ENCODE peak calls at places on chromosome 9, in seven cellular contexts. U, F, A, Y, X, Z and E are unnamed samples.

GRCh38 chr9:37976714-37977477 is 73.0 kb upstream of the SLC25A51 start:
- DNase-seq in U (no peak), F (no peak), A (peak), Y (peak), X (no peak), Z (no peak), E (no peak)

GRCh38 chr9:137035937-137036336 is 4.0 kb upstream of the FUT7 start:
- DNase-seq in U (no peak), F (no peak), A (no peak), Y (no peak), X (no peak), Z (no peak), E (no peak)

GRCh38 chr9:2916382-2916985 is 72.6 kb upstream of the PUM3 start:
- DNase-seq in U (no peak), F (no peak), A (no peak), Y (no peak), X (no peak), Z (no peak), E (no peak)

GRCh38 chr9:82554381-82554780 is 508.6 kb downstream of the RASEF start:
- DNase-seq in U (no peak), F (no peak), A (no peak), Y (no peak), X (no peak), Z (no peak), E (no peak)

GRCh38 chr9:72554221-72554641 is 32.8 kb downstream of the TMC1 start:
- DNase-seq in U (no peak), F (no peak), A (peak), Y (peak), X (no peak), Z (no peak), E (no peak)

GRCh38 chr9:112377087-112377486 is 2.8 kb upstream of the HSDL2 start:
- DNase-seq in U (no peak), F (no peak), A (no peak), Y (no peak), X (peak), Z (no peak), E (no peak)

GRCh38 chr9:89601856-89602562 is 2.8 kb upstream of the GADD45G start:
- DNase-seq in U (no peak), F (no peak), A (no peak), Y (no peak), X (no peak), Z (no peak), E (no peak)

GRCh38 chr9:79682076-79682736 is 110.4 kb downstream of the TLE4 start:
- DNase-seq in U (peak), F (no peak), A (peak), Y (no peak), X (no peak), Z (no peak), E (no peak)

GRCh38 chr9:3473402-3473801 is 52.4 kb downstream of the RFX3 start:
- DNase-seq in U (no peak), F (no peak), A (no peak), Y (no peak), X (no peak), Z (no peak), E (no peak)

GRCh38 chr9:120755827-120756434 is 37.3 kb downstream of the FBXW2 start:
- DNase-seq in U (peak), F (peak), A (peak), Y (peak), X (no peak), Z (no peak), E (peak)

GRCh38 chr9:78026416-78026815 is 5.2 kb downstream of the GNAQ start:
- DNase-seq in U (no peak), F (no peak), A (no peak), Y (peak), X (no peak), Z (no peak), E (no peak)

GRCh38 chr9:98780059-98780749 is 16.2 kb downstream of the ANKS6 start:
- DNase-seq in U (no peak), F (no peak), A (no peak), Y (no peak), X (peak), Z (no peak), E (no peak)

GRCh38 chr9:131875828-131876485 is 136.1 kb upstream of the RAPGEF1 start:
- DNase-seq in U (no peak), F (no peak), A (peak), Y (peak), X (no peak), Z (no peak), E (peak)

GRCh38 chr9:109346904-109347303 is 26.0 kb upstream of the EPB41L4B start:
- DNase-seq in U (no peak), F (no peak), A (no peak), Y (no peak), X (no peak), Z (no peak), E (no peak)

GRCh38 chr9:86918556-86918955 is 28.8 kb downstream of the GAS1 start:
- DNase-seq in U (no peak), F (no peak), A (no peak), Y (no peak), X (no peak), Z (no peak), E (no peak)

GRCh38 chr9:36835271-36835996 is 198.6 kb downstream of the PAX5 start:
- DNase-seq in U (no peak), F (no peak), A (no peak), Y (no peak), X (no peak), Z (no peak), E (no peak)

GRCh38 chr9:107127608-107128007 is 155.5 kb upstream of the RAD23B start:
- DNase-seq in U (no peak), F (no peak), A (no peak), Y (peak), X (no peak), Z (no peak), E (no peak)

GRCh38 chr9:104279535-104280215 is 185.6 kb downstream of the SMC2 start:
- DNase-seq in U (no peak), F (no peak), A (no peak), Y (peak), X (no peak), Z (no peak), E (no peak)

GRCh38 chr9:108885643-108886348 is 23.7 kb downstream of the ACTL7A start:
- DNase-seq in U (no peak), F (no peak), A (peak), Y (peak), X (no peak), Z (no peak), E (no peak)

GRCh38 chr9:27094640-27095039 is 14.4 kb upstream of the TEK start:
- DNase-seq in U (no peak), F (no peak), A (peak), Y (peak), X (no peak), Z (no peak), E (no peak)

GRCh38 chr9:357560-357959 is 142.9 kb downstream of the DOCK8 start:
- DNase-seq in U (no peak), F (no peak), A (no peak), Y (no peak), X (no peak), Z (no peak), E (no peak)

GRCh38 chr9:24118170-24118569 is 292.1 kb upstream of the ELAVL2 start:
- DNase-seq in U (no peak), F (no peak), A (no peak), Y (no peak), X (no peak), Z (no peak), E (no peak)

GRCh38 chr9:92147854-92148184 is 32.6 kb upstream of the SPTLC1 start:
- DNase-seq in U (no peak), F (no peak), A (no peak), Y (peak), X (no peak), Z (no peak), E (no peak)

GRCh38 chr9:105309531-105309931 is 65.1 kb downstream of the SLC44A1 start:
- DNase-seq in U (no peak), F (no peak), A (no peak), Y (no peak), X (no peak), Z (no peak), E (no peak)

GRCh38 chr9:101393135-101393534 is 5.3 kb downstream of the MRPL50 start:
- DNase-seq in U (no peak), F (no peak), A (no peak), Y (no peak), X (no peak), Z (no peak), E (no peak)

GRCh38 chr9:101383361-101383760 is 1.4 kb downstream of the BAAT start:
- DNase-seq in U (no peak), F (no peak), A (no peak), Y (no peak), X (no peak), Z (no peak), E (no peak)

GRCh38 chr9:101388507-101388993 is 3.7 kb upstream of the BAAT start:
- DNase-seq in U (no peak), F (no peak), A (no peak), Y (peak), X (no peak), Z (no peak), E (no peak)

DNA sequence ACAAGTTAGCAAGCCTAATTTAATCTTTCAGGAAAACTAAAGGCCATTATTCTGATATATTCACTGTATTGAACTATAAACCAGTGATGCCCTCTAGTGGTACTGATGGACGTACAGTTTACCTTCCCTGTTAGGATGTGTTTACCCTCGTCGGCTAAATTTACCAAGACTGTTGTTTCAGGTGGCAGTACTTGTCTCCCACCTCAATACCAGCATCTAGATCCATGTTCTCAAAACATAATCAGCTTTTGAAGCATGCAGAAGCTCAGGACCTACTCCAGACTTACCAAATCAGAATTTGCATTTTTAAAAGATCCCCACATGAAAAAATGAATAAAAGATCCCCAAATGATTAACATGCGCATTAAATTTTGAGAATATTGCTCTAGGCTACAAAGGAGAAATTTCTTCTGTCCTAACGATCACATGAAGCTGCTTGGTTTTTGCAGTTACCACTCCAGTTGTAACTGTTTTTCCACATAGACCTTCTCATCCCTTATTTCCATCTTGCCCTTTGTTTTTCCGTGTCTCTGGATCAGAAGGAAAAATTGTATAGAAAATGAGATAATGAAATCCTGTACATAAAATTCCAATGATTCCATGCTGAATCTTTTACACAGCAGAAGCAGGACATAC is 3.2 kb upstream of the BAAT start:
- DNase-seq in U (no peak), F (no peak), A (peak), Y (peak), X (no peak), Z (no peak), E (no peak)
- TF ChIP-seq CTCF in U (peak), F (peak), A (peak), Y (peak), X (peak), Z (peak), E (peak)

GRCh38 chr9:134067904-134068741 is at the start of gene BRD3:
- DNase-seq in U (peak), F (peak), A (peak), Y (peak), X (peak), Z (peak), E (peak)
- TF ChIP-seq CTCF in U (no peak), F (no peak), A (no peak), Y (no peak), X (peak), Z (no peak), E (no peak)

GRCh38 chr9:130328349-130328801 is 62.8 kb downstream of the HMCN2 start:
- DNase-seq in U (no peak), F (no peak), A (peak), Y (peak), X (no peak), Z (peak), E (no peak)

GRCh38 chr9:130325921-130326320 is 60.4 kb downstream of the HMCN2 start:
- DNase-seq in U (no peak), F (no peak), A (no peak), Y (no peak), X (no peak), Z (no peak), E (no peak)

GRCh38 chr9:130329061-130329460 is 63.5 kb downstream of the HMCN2 start:
- DNase-seq in U (no peak), F (no peak), A (no peak), Y (no peak), X (no peak), Z (no peak), E (no peak)

GRCh38 chr9:130327070-130327780 is 61.7 kb downstream of the HMCN2 start:
- DNase-seq in U (peak), F (no peak), A (no peak), Y (no peak), X (no peak), Z (no peak), E (peak)

GRCh38 chr9:130327781-130328348 is 62.3 kb downstream of the HMCN2 start:
- DNase-seq in U (no peak), F (no peak), A (peak), Y (peak), X (no peak), Z (peak), E (no peak)
- TF ChIP-seq CTCF in U (no peak), F (no peak), A (no peak), Y (no peak), X (no peak), Z (no peak), E (no peak)

DNA sequence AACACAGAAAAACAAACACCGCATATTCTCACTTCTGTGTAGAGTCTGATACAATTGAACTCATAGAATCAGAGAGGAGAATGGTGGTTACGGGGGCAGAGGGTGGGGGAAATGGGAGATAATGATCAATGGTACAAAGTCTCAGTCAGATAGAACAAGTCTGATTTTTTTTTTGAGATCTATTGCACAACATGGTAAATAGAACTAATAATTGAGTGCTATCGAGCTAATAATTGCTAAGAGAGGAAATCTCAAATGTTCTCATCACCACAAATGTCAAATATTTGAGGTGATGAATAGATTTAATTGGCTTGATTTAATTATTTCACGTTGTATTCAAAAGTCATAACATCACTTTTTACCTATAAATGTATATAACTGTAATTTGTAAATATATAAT is 121.0 kb upstream of the SPIN1 start:
- DNase-seq in U (no peak), F (no peak), A (no peak), Y (no peak), X (no peak), Z (no peak), E (no peak)
- TF ChIP-seq CTCF in U (no peak), F (no peak), A (no peak), Y (no peak), X (no peak), Z (no peak), E (no peak)